ENCODE peak calls at places on chromosomes 16 and 17, in nine cellular contexts. N is thyroid gland, R is prostate gland, S is WERI-Rb-1, Q is IMR-90, I is OCI-LY7, F is tibial nerve, A is psoas muscle, O is AG09309. H is an unnamed sample.

GRCh38 chr17:42178817-42179216 is 2.1 kb downstream of the KCNH4 start:
- DNase-seq in N (no peak), A (no peak), R (no peak), O (no peak), I (peak), Q (no peak), F (no peak), S (no peak), H (no peak)

GRCh38 chr16:29256501-29256981 is 150.0 kb downstream of the NPIPB11 start:
- DNase-seq in S (no peak), F (no peak), I (no peak), A (no peak), R (no peak), O (no peak), Q (no peak), N (no peak), H (no peak)

GRCh38 chr17:27748360-27748825 is 51.9 kb downstream of the NOS2 start:
- DNase-seq in F (no peak), O (no peak), Q (no peak), A (no peak), N (no peak), I (no peak), R (no peak), S (no peak), H (no peak)

GRCh38 chr17:9925457-9925856 is 20.4 kb upstream of the RCVRN start:
- DNase-seq in R (no peak), A (no peak), S (no peak), F (no peak), N (no peak), O (no peak), Q (no peak), I (no peak), H (no peak)

GRCh38 chr16:83940630-83941378 is 12.2 kb upstream of the OSGIN1 start:
- DNase-seq in Q (no peak), N (no peak), F (no peak), S (no peak), O (no peak), R (no peak), I (no peak), A (no peak), H (no peak)

GRCh38 chr17:51118330-51119195 is 2.1 kb downstream of the SPAG9 start:
- DNase-seq in F (peak), S (no peak), I (peak), Q (no peak), A (peak), R (peak), N (peak), O (no peak), H (no peak)

GRCh38 chr16:84042308-84042878 is at the start of gene SLC38A8:
- DNase-seq in Q (no peak), N (no peak), O (no peak), R (no peak), I (no peak), S (no peak), F (no peak), A (no peak), H (no peak)

GRCh38 chr16:54174750-54175149 is 111.8 kb downstream of the IRX3 start:
- DNase-seq in S (no peak), I (no peak), R (no peak), O (no peak), F (no peak), Q (no peak), N (no peak), A (no peak), H (no peak)

GRCh38 chr17:46167826-46168569 is 25.2 kb downstream of the KANSL1 start:
- DNase-seq in F (no peak), I (no peak), S (no peak), R (no peak), Q (peak), N (no peak), A (no peak), O (peak), H (no peak)

DNA sequence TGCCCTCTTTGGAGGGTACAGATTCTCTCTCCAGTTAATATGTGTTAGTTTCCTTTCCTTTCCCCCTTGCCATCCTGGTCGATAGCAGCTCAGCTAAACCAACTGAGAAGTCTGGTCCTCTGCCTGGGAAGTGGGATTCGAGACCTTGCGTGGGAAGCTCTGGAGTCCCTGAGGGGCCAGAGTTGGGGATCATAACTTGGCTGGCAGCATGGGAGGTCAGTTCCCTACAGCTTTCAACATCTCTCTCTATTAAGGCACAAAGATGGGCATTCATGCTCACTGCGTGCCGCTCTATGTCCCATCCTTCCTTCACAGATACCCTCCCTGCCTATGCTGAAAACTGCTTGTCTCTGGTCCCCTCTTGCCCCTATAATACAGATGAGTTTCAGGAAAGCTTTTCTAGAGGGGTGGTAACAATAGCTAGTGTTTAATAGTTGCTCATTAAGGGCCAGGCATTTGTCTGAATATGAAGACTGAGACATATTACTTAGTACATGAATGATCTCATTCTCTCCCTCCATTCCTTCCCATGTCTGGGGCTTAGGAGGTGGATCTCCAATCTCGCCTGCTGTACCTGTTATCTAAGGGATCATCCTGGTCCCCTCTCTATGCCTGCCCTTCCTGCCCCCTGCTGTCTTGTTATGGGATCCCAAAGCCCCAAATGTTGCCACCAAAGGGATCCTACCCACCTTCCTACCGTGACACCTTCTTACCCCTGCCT is 10.8 kb downstream of the THRA start:
- DNase-seq in A (no peak), Q (no peak), N (no peak), I (no peak), R (no peak), F (no peak), O (no peak), S (no peak), H (no peak)
- H3K4me3 ChIP-seq in A (no peak), Q (no peak), N (no peak), I (no peak), R (no peak), F (no peak), O (no peak), S (no peak), H (no peak)

DNA sequence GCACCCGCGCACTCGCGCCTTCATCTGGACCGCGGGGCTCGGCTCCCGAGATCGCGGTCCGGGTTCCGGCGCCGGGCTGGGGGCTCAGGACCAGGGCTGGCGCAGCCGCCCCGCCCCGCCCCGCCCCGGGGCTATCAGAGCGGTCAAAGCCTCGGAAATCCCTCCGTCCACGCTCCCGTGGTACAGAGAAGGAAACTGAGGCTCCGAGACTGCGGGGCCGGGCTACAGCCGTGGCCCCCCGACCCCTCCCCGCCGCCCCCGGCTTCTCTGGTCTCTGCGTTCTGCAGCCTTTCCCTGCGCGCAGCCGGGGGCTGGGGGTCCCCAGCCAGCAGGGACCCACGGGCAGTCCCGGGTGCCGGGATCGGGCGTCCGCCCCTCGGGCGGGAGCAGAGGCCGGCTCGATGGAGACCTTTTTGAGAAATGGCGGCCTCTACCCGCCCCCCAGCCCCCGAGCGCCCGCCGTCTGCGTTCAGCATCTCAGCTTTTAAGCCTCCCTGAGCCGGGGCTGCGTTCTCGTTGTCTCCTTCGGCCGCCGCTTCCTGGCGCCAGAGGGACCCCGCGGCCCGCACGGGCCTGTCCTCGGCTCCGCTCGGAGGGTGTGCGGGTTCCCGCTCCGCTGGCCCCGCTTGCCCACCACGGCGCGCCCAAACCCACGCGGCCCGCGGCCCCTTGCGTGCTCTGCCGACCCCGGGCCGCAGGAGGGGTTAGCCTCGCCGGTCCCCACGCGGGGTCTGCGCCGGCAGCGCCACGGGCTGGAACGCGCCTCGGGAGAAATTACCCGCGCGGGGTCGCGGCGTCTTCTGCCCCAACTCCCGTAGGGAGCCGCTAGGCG is 1.5 kb upstream of the NPTX1 start:
- DNase-seq in Q (peak), S (peak), R (no peak), A (peak), O (no peak), F (no peak), N (no peak), I (no peak), H (no peak)
- H3K4me3 ChIP-seq in Q (peak), S (peak), R (peak), A (peak), O (no peak), F (no peak), N (no peak), I (no peak), H (no peak)

GRCh38 chr17:72477529-72477928 is 356.7 kb downstream of the SOX9 start:
- DNase-seq in O (no peak), Q (no peak), R (peak), S (no peak), A (no peak), I (no peak), N (peak), F (no peak), H (no peak)
- H3K4me3 ChIP-seq in O (no peak), Q (no peak), R (no peak), S (no peak), A (no peak), I (no peak), N (no peak), F (no peak), H (no peak)

GRCh38 chr17:8109669-8110455 is 8.5 kb downstream of the ALOXE3 start:
- DNase-seq in O (no peak), S (peak), Q (no peak), I (peak), F (no peak), R (peak), N (peak), A (peak), H (no peak)
- H3K4me3 ChIP-seq in O (no peak), S (no peak), Q (no peak), I (peak), F (peak), R (peak), N (no peak), A (no peak), H (no peak)

GRCh38 chr16:46612121-46612520 is 9.1 kb downstream of the SHCBP1 start:
- DNase-seq in F (no peak), N (no peak), R (no peak), I (no peak), S (no peak), Q (no peak), A (no peak), O (no peak), H (no peak)
- H3K4me3 ChIP-seq in F (no peak), N (no peak), R (no peak), I (no peak), S (no peak), Q (no peak), A (no peak), O (no peak), H (no peak)

GRCh38 chr17:17552351-17553216 is 38.9 kb downstream of the PEMT start:
- DNase-seq in N (no peak), S (peak), I (no peak), R (no peak), F (no peak), A (peak), Q (no peak), O (no peak), H (no peak)
- H3K4me3 ChIP-seq in N (no peak), S (no peak), I (no peak), R (no peak), F (no peak), A (no peak), Q (no peak), O (no peak), H (no peak)

DNA sequence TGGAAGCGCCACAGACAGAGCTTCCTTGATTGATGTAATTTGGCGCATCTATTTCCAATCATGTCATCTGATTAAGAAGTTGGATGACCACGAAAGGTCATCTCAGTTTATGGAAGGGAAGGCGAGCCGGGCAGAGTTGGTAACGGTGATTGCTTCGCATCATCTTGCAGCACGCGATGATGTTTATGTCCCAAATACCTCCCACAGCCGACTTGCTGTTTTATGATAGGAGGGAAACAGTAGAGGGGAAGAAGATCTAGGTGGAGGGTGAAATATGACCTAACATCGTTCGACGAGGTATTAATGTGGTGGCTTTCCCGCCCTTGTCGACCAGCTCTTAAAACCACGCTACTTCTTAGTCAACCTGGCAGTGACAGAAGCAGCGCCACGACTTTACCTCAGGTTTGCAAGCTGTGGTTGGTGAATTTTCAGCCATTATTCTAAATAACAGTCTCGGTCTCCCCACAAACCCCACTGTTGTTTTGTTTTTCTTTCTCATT is 836 bp upstream of the TANC2 start:
- DNase-seq in N (peak), S (no peak), O (no peak), I (no peak), F (no peak), Q (peak), A (no peak), R (no peak), H (peak)
- H3K4me3 ChIP-seq in N (no peak), S (peak), O (no peak), I (peak), F (peak), Q (no peak), A (peak), R (peak), H (peak)

GRCh38 chr16:11201498-11202259 is 54.3 kb downstream of the SOCS1 start:
- DNase-seq in Q (peak), R (no peak), S (no peak), N (no peak), O (peak), A (no peak), F (no peak), I (no peak), H (no peak)

GRCh38 chr16:11204513-11205047 is 51.4 kb downstream of the SOCS1 start:
- DNase-seq in F (no peak), A (no peak), O (no peak), R (no peak), S (no peak), N (no peak), I (no peak), Q (no peak), H (no peak)

GRCh38 chr16:11203111-11203623 is 52.8 kb downstream of the SOCS1 start:
- DNase-seq in R (no peak), A (no peak), Q (no peak), S (no peak), O (no peak), I (no peak), F (no peak), N (peak), H (no peak)

GRCh38 chr16:11200523-11201063 is 55.4 kb downstream of the SOCS1 start:
- DNase-seq in A (no peak), O (no peak), N (no peak), R (no peak), F (no peak), S (no peak), Q (no peak), I (no peak), H (no peak)

GRCh38 chr16:11202260-11203091 is 53.5 kb downstream of the SOCS1 start:
- DNase-seq in O (no peak), I (no peak), R (no peak), S (no peak), N (no peak), Q (peak), F (no peak), A (no peak), H (no peak)
- H3K4me3 ChIP-seq in O (no peak), I (no peak), R (no peak), S (no peak), N (no peak), Q (no peak), F (no peak), A (no peak), H (no peak)

GRCh38 chr17:49498037-49498615 is 3.0 kb downstream of the NGFR start:
- DNase-seq in N (no peak), I (no peak), O (no peak), S (peak), A (no peak), Q (no peak), F (no peak), R (no peak), H (no peak)
- H3K4me3 ChIP-seq in N (no peak), I (no peak), O (no peak), S (peak), A (peak), Q (no peak), F (peak), R (no peak), H (no peak)

DNA sequence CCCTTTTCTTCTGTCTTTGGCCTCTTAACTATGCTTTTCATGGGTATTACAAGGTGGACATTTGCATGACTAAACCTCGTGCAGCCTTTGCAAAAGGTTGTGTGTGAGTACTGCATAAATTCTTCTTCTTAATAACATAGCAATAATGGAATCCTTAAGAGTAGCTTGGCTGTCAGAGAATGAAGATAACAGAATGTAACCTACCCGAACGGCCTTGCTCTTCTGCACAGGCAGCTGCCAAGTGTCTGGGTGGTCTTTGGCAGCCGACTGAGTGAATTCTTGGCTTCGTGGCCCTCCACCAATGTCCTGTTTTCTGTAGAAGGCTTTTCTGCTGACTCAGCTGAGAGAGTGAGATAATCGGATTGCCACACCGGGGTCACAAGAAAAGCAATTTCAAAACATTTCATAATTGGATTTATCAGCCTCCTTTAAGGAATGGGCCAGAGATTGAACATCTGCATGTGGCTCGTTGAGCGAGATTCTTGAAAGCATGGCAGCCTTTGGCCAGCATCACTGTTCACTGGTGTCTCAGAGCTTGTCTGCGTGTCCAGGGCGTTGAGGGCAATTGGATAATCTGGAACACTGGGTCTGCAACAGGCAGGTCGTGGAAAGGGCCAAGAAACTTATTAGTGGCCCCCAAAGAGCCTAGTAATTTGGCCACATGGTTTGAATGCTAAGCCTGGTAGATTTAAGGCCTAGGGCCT is 13.5 kb downstream of the IRF8 start:
- DNase-seq in Q (peak), O (no peak), I (no peak), S (no peak), F (peak), N (no peak), R (no peak), A (peak), H (no peak)
- H3K4me3 ChIP-seq in Q (no peak), O (no peak), I (peak), S (no peak), F (no peak), N (no peak), R (no peak), A (no peak), H (no peak)